ENCODE peak calls at places on chromosomes 5 and 9, in eight cellular contexts. N, R, V, B, O, P, U and G are unnamed samples.

GRCh38 chr9:76353280-76353679 is 40.9 kb downstream of the RFK start:
- DNase-seq in B (no peak), P (no peak), O (no peak), R (no peak), U (no peak), V (no peak), N (no peak), G (no peak)

GRCh38 chr5:175382171-175382570 is 61.8 kb downstream of the DRD1 start:
- DNase-seq in U (no peak), R (no peak), N (no peak), P (no peak), O (no peak), V (no peak), B (no peak), G (no peak)

GRCh38 chr5:84381501-84382362 is 2.9 kb downstream of the EDIL3 start:
- DNase-seq in O (no peak), P (no peak), B (no peak), N (no peak), V (no peak), U (no peak), R (no peak), G (no peak)

GRCh38 chr9:109120204-109120789 is 550 bp upstream of the TMEM245 start:
- DNase-seq in V (no peak), R (no peak), U (no peak), B (no peak), O (no peak), N (no peak), P (no peak), G (no peak)

GRCh38 chr5:132872788-132873118 is 715 bp upstream of the LEAP2 start:
- DNase-seq in R (no peak), U (no peak), P (no peak), B (no peak), V (no peak), O (no peak), N (no peak), G (no peak)

GRCh38 chr5:446864-447263 is 3.9 kb downstream of the EXOC3 start:
- DNase-seq in U (no peak), R (peak), N (no peak), B (no peak), P (no peak), V (peak), O (peak), G (no peak)

GRCh38 chr9:117775576-117775975 is 71.4 kb downstream of the TLR4 start:
- DNase-seq in R (no peak), U (no peak), V (no peak), B (no peak), O (no peak), N (no peak), P (no peak), G (no peak)

GRCh38 chr5:53590759-53591158 is 30.3 kb downstream of the NDUFS4 start:
- DNase-seq in O (no peak), R (no peak), V (no peak), P (no peak), U (no peak), B (no peak), N (no peak), G (no peak)

GRCh38 chr5:41815663-41816062 is 54.6 kb downstream of the OXCT1 start:
- DNase-seq in V (no peak), O (no peak), B (no peak), U (no peak), N (no peak), R (no peak), P (no peak), G (no peak)

GRCh38 chr5:102809033-102809432 is 53.9 kb downstream of the PAM start:
- DNase-seq in B (no peak), V (no peak), U (no peak), N (peak), R (no peak), P (no peak), O (no peak), G (no peak)

GRCh38 chr5:14809369-14810144 is 62.0 kb downstream of the ANKH start:
- DNase-seq in N (peak), V (no peak), O (peak), P (peak), U (peak), R (no peak), B (no peak), G (no peak)

GRCh38 chr9:109956811-109957440 is 176.9 kb downstream of the PALM2AKAP2 start:
- DNase-seq in P (no peak), O (peak), U (peak), R (peak), B (no peak), V (no peak), N (no peak), G (no peak)

GRCh38 chr5:167814828-167815227 is 476.6 kb upstream of the WWC1 start:
- DNase-seq in N (no peak), U (peak), V (peak), B (no peak), P (no peak), R (peak), O (peak), G (peak)

GRCh38 chr5:989961-990530 is 18.6 kb upstream of the NKD2 start:
- DNase-seq in V (peak), U (no peak), P (no peak), O (no peak), B (no peak), N (peak), R (peak), G (peak)

GRCh38 chr9:13139641-13140171 is 139.8 kb downstream of the MPDZ start:
- DNase-seq in N (peak), B (no peak), V (no peak), P (peak), U (peak), O (peak), R (peak), G (no peak)

GRCh38 chr5:9104576-9105339 is 441.1 kb downstream of the SEMA5A start:
- DNase-seq in U (peak), R (no peak), O (no peak), B (no peak), P (no peak), N (no peak), V (no peak), G (no peak)

GRCh38 chr9:4287386-4287785 is 12.5 kb downstream of the GLIS3 start:
- DNase-seq in O (no peak), N (no peak), V (no peak), B (no peak), P (no peak), R (no peak), U (no peak), G (no peak)

GRCh38 chr9:134602547-134603362 is 38.8 kb upstream of the COL5A1 start:
- DNase-seq in U (peak), B (peak), V (no peak), O (peak), R (no peak), N (no peak), P (no peak), G (peak)

GRCh38 chr5:1295650-1296037 is 776 bp upstream of the TERT start:
- DNase-seq in N (no peak), V (no peak), O (no peak), R (no peak), P (no peak), U (no peak), B (no peak), G (no peak)

GRCh38 chr5:178940569-178941360 is at the start of gene ZNF454:
- DNase-seq in P (no peak), B (peak), U (peak), V (peak), N (peak), O (peak), R (peak), G (no peak)

GRCh38 chr5:72109625-72110024 is 2.4 kb downstream of the MAP1B start:
- DNase-seq in U (no peak), P (no peak), B (no peak), V (no peak), O (no peak), R (peak), N (no peak), G (no peak)

GRCh38 chr5:153476767-153477166 is 13.7 kb upstream of the GRIA1 start:
- DNase-seq in V (no peak), N (no peak), U (peak), R (peak), B (no peak), P (no peak), O (peak), G (no peak)
- TF ChIP-seq CTCF in V (no peak), N (no peak), U (peak), R (no peak), B (no peak), P (no peak), O (peak), G (peak)

DNA sequence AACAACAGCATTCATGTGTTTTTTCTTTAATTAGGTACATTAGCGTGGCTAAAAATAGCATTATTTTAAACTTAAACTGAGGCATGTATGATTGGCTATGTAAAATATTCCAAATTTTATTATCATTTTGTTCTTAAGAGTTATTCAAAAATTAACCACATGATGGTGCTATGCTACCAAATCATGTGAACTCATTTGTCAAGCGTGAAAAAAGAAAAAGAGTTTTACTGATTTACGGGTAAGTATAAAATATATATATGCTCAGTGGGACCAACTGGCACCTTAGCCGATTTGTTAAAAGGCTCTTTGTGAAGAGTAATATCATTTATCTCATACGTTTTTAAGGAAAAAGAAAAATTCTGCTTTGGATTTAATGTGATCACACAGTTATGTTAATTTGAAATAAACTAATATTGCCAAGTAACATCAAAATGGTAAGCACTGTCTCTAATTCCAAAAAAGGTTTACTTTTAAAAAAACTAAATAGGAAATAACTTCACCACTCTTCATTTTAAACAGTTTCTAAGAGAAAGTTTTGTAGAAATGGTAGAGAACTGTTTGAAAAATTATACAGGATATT is 1042.3 kb downstream of the CDH12 start:
- DNase-seq in O (peak), U (no peak), N (no peak), B (no peak), R (peak), V (no peak), P (no peak), G (no peak)
- TF ChIP-seq CTCF in O (peak), U (no peak), N (no peak), B (no peak), R (no peak), V (peak), P (peak), G (peak)

GRCh38 chr9:126295082-126295477 is 31.5 kb upstream of the MVB12B start:
- DNase-seq in V (no peak), N (no peak), P (no peak), R (no peak), B (no peak), O (no peak), U (no peak), G (no peak)

GRCh38 chr9:126292736-126293521 is 33.7 kb upstream of the MVB12B start:
- DNase-seq in B (no peak), P (no peak), N (no peak), R (no peak), U (no peak), O (no peak), V (no peak), G (no peak)

GRCh38 chr9:126294331-126295081 is 32.1 kb upstream of the MVB12B start:
- DNase-seq in P (no peak), V (no peak), B (no peak), R (no peak), O (no peak), N (no peak), U (no peak), G (no peak)

GRCh38 chr9:126291925-126292324 is 34.7 kb upstream of the MVB12B start:
- DNase-seq in R (no peak), U (no peak), B (no peak), N (no peak), V (no peak), P (no peak), O (no peak), G (no peak)

GRCh38 chr9:126293522-126293889 is 33.1 kb upstream of the MVB12B start:
- DNase-seq in N (no peak), O (no peak), B (no peak), R (peak), V (peak), U (no peak), P (no peak), G (peak)
- TF ChIP-seq CTCF in N (no peak), O (no peak), B (no peak), R (peak), V (no peak), U (peak), P (peak), G (peak)

DNA sequence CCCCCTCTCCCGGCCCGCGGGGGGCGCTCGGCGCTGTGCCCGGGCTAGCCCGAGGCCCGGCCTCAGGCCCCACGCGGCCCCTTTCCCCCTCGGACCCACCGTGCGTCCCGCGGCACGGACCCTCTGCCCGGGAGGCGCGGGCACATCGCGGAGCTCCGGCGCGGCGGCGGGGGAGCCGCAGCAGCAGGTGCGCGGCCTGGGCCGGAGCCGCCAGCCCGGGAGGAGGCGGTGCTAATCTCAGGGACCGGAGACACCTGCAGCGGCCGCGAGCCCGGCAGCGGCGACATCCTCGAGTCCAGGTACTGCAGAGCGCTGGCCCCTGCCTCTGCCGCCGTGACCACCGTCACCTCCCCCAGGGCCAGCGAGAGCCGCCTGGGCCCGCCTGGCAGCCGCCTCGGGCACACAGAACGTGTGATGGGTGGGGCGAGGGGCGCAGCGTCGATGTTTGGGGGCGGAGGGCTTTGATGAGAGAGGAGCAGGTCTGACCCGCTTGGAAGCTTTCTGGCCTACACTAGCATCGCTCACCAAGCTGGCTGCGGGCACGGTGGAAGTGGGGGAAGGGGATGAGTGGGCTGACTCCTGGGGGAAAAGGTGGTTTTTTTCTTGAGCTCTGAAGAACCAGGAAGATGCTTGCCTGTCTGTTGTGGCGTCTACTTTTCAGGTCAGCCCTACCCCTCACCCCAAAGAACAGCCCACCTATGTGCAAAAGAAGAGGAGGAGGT is 524 bp downstream of the CYFIP2 start:
- DNase-seq in N (peak), R (peak), V (peak), B (peak), P (no peak), U (no peak), O (no peak), G (peak)
- TF ChIP-seq CTCF in N (no peak), R (no peak), V (no peak), B (no peak), P (peak), U (no peak), O (no peak), G (no peak)

GRCh38 chr9:112011051-112011620 is 114.5 kb downstream of the UGCG start:
- DNase-seq in R (no peak), O (peak), N (no peak), U (no peak), B (no peak), P (no peak), V (no peak), G (no peak)
- TF ChIP-seq CTCF in R (no peak), O (no peak), N (no peak), U (no peak), B (no peak), P (no peak), V (no peak), G (no peak)

DNA sequence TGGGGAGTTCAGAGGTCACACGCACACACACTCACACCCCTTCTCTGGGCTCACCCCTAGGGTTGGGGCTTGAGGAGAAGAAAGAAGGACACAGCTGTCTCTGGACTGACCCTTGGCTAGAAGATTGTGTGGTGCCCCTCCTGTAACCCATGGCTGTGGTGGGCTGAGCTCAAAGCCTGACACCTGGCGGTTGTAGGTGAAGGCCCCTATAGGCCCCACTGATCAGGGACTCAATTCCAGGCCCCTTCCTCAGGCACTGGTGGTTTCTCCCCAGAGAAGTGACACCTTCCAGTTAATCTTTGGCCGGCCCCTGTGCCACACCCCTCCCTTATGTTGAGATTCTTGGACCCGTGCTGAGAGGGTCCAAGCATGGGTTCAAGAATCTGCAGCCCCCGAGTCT is 35.2 kb upstream of the CRB2 start:
- DNase-seq in O (no peak), N (no peak), P (no peak), R (no peak), V (no peak), B (no peak), U (no peak), G (no peak)
- TF ChIP-seq CTCF in O (no peak), N (no peak), P (no peak), R (peak), V (no peak), B (no peak), U (no peak), G (no peak)

DNA sequence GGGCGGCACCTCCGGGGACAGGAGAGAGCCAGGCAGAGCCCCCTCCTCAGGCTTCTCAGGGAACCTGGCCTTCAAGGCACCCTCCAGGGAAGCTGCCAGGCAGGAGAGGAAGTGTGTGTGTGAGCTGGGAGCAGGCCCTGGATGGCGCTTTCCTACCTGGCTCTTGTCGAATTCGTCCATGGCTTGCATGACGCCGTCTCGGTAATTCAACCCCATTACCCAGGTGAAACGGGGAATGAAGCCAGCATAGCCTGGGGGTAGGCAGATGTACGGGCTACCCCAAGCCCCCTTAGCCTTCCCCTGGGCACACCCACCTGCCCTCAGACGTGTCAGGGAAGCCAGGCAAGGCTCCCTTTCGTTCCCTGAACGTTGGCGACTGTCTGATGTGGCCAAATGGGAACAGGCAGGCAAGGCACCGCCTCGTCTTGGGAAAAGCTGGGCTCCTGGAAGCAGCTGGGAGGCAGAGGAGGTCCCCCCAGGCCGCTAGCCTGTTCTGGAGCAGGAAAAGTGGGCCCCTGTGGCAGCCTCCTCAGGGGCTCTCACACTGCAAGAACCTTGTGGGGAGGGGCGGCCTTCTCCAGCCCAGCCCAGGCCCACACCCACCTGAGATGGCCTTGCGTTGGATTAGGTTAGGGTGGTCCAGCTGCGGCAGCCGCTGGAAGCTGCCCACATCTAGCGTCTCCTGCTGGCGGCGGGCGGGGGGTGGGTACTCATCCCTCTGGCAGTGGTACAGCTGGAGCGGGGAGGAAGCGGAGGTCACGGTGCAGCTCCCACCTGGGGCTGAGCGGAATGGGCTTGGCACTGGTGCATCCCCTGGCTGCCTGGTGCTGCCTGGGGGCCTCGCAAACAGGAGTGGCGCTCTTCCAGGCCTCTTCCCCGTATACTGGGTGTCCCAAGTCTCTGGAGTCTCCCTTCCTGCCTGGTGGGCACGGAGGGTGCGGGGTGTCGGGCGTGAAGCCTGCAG is 3.7 kb downstream of the TUBB4B start:
- DNase-seq in O (no peak), R (no peak), V (peak), P (no peak), N (peak), U (no peak), B (no peak), G (no peak)
- TF ChIP-seq CTCF in O (no peak), R (peak), V (no peak), P (no peak), N (no peak), U (no peak), B (no peak), G (no peak)

DNA sequence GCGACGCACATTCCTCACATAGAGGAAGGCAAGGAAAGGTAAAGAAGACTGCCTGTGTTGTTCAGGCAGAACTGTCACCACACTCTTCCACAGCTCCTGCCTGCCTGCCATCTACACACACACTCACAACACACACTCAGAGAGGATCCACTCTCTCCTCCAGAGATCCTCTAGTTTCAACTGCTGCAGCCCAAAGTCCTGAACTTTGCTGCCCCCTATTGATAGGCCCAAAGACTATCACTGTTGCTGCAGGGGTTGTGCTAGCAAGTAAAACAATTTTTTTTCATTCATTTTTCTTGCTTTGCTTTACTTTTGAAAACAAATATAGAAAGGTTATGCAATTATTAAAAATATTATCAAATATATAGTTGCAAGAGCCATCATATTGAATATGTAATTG is 5.9 kb upstream of the CFAP90 start:
- DNase-seq in P (peak), V (peak), R (peak), O (peak), B (no peak), U (no peak), N (no peak), G (peak)
- TF ChIP-seq CTCF in P (peak), V (peak), R (peak), O (peak), B (no peak), U (peak), N (no peak), G (peak)